ENCODE peak calls at places on chromosomes 12 and 14, in four cellular contexts. One of them, this sample, is unnamed.

GRCh38 chr12:68224613-68225285 is 861 bp downstream of the IL26 start:
- DNase-seq in fibroblast of lung: peak; percentile 57
- DNase-seq in endothelial cell of umbilical vein: peak; percentile 33
- DNase-seq in uterus: no peak
- DNase-seq in this sample: peak; percentile 55

GRCh38 chr12:33439587-33440011 is at the start of gene SYT10:
- DNase-seq in uterus: no peak
- DNase-seq in fibroblast of lung: no peak
- DNase-seq in endothelial cell of umbilical vein: peak; percentile 12
- DNase-seq in this sample: no peak

GRCh38 chr12:52865090-52865944 is 16.5 kb upstream of the KRT78 start:
- DNase-seq in fibroblast of lung: peak; percentile 73
- DNase-seq in uterus: peak; percentile 46
- DNase-seq in endothelial cell of umbilical vein: peak; percentile 75
- DNase-seq in this sample: no peak

GRCh38 chr12:89084751-89085150 is 267.6 kb downstream of the DUSP6 start:
- DNase-seq in endothelial cell of umbilical vein: peak; percentile 56
- DNase-seq in uterus: no peak
- DNase-seq in fibroblast of lung: peak; percentile 88
- DNase-seq in this sample: no peak

GRCh38 chr12:108854453-108855283 is 2.7 kb downstream of the SSH1 start:
- DNase-seq in endothelial cell of umbilical vein: peak; percentile 98
- DNase-seq in fibroblast of lung: peak; percentile 99
- DNase-seq in uterus: peak; percentile 74
- DNase-seq in this sample: peak; percentile 98

GRCh38 chr14:58912799-58913432 is 275.2 kb downstream of the DACT1 start:
- DNase-seq in uterus: no peak
- DNase-seq in endothelial cell of umbilical vein: no peak
- DNase-seq in fibroblast of lung: no peak
- DNase-seq in this sample: no peak

GRCh38 chr14:69766984-69767368 is at the start of gene SRSF5:
- DNase-seq in uterus: peak; percentile 97
- DNase-seq in fibroblast of lung: peak; percentile 98
- DNase-seq in endothelial cell of umbilical vein: peak; percentile 97
- DNase-seq in this sample: peak; percentile 93

GRCh38 chr12:95646781-95647184 is 95.5 kb upstream of the USP44 start:
- DNase-seq in uterus: no peak
- DNase-seq in endothelial cell of umbilical vein: peak; percentile 56
- DNase-seq in fibroblast of lung: no peak
- DNase-seq in this sample: peak; percentile 93

GRCh38 chr14:92464716-92465115 is 48.9 kb upstream of the RIN3 start:
- DNase-seq in fibroblast of lung: no peak
- DNase-seq in uterus: no peak
- DNase-seq in endothelial cell of umbilical vein: no peak
- DNase-seq in this sample: no peak

GRCh38 chr12:21910642-21911041 is 30.6 kb downstream of the ABCC9 start:
- DNase-seq in uterus: no peak
- DNase-seq in endothelial cell of umbilical vein: no peak
- DNase-seq in fibroblast of lung: no peak
- DNase-seq in this sample: no peak

GRCh38 chr12:104748356-104748755 is 209.7 kb downstream of the SLC41A2 start:
- DNase-seq in fibroblast of lung: no peak
- DNase-seq in endothelial cell of umbilical vein: no peak
- DNase-seq in uterus: no peak
- DNase-seq in this sample: no peak

GRCh38 chr14:50319293-50319692 is 7.2 kb downstream of the DMAC2L start:
- DNase-seq in fibroblast of lung: peak; percentile 30
- DNase-seq in endothelial cell of umbilical vein: no peak
- DNase-seq in uterus: no peak
- DNase-seq in this sample: no peak

GRCh38 chr12:87827638-87828264 is 201.4 kb downstream of the C12orf50 start:
- DNase-seq in fibroblast of lung: peak; percentile 59
- DNase-seq in endothelial cell of umbilical vein: peak; percentile 89
- DNase-seq in uterus: no peak
- DNase-seq in this sample: no peak

GRCh38 chr14:104656014-104656714 is 33.3 kb upstream of the INF2 start:
- DNase-seq in fibroblast of lung: no peak
- DNase-seq in endothelial cell of umbilical vein: no peak
- DNase-seq in uterus: no peak
- DNase-seq in this sample: no peak
- TF ChIP-seq CTCF in fibroblast of lung: no peak
- TF ChIP-seq CTCF in endothelial cell of umbilical vein: no peak
- TF ChIP-seq CTCF in uterus: no peak
- TF ChIP-seq CTCF in this sample: no peak

GRCh38 chr12:16492240-16492639 is 113.7 kb downstream of the LMO3 start:
- DNase-seq in uterus: no peak
- DNase-seq in endothelial cell of umbilical vein: no peak
- DNase-seq in fibroblast of lung: no peak
- DNase-seq in this sample: no peak
- TF ChIP-seq CTCF in uterus: no peak
- TF ChIP-seq CTCF in endothelial cell of umbilical vein: no peak
- TF ChIP-seq CTCF in fibroblast of lung: no peak
- TF ChIP-seq CTCF in this sample: no peak

GRCh38 chr14:88562831-88563686 is at the start of gene ZC3H14:
- DNase-seq in endothelial cell of umbilical vein: peak; percentile 93
- DNase-seq in uterus: peak; percentile 73
- DNase-seq in fibroblast of lung: peak; percentile 82
- DNase-seq in this sample: no peak

GRCh38 chr14:88556581-88556980 is 1.8 kb upstream of the PTPN21 start:
- DNase-seq in endothelial cell of umbilical vein: no peak
- DNase-seq in uterus: no peak
- DNase-seq in fibroblast of lung: no peak
- DNase-seq in this sample: no peak

GRCh38 chr14:88563845-88564244 is 1.0 kb downstream of the ZC3H14 start:
- DNase-seq in fibroblast of lung: no peak
- DNase-seq in endothelial cell of umbilical vein: no peak
- DNase-seq in uterus: no peak
- DNase-seq in this sample: no peak

GRCh38 chr14:88562532-88562830 is 356 bp upstream of the ZC3H14 start:
- DNase-seq in uterus: no peak
- DNase-seq in fibroblast of lung: no peak
- DNase-seq in endothelial cell of umbilical vein: no peak
- DNase-seq in this sample: no peak

GRCh38 chr14:88559852-88560251 is 3.0 kb upstream of the ZC3H14 start:
- DNase-seq in uterus: no peak
- DNase-seq in endothelial cell of umbilical vein: no peak
- DNase-seq in fibroblast of lung: peak; percentile 74
- DNase-seq in this sample: peak; percentile 47
- TF ChIP-seq CTCF in uterus: peak; percentile 46
- TF ChIP-seq CTCF in endothelial cell of umbilical vein: no peak
- TF ChIP-seq CTCF in fibroblast of lung: peak; percentile 68
- TF ChIP-seq CTCF in this sample: peak; percentile 61

DNA sequence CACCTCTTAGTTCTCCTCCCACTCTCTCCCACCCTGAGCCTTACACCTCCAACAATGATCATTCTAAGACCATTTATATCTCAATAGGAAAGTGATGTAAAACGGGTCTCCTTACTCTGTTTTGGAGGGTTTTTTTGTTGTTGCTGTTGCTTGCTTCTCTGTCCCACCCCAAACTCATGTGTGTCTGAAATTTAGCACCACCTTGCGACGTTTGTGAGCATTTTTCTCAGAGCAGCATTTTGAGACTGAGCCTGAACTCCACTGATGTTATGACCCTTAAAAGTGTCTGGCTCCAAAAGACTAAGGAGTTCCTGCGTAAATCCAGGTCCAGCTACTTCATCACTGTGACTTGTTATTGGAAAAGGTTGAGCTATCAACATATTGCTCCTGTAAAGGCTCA is 155.0 kb downstream of the DAD1 start:
- DNase-seq in endothelial cell of umbilical vein: no peak
- DNase-seq in fibroblast of lung: no peak
- DNase-seq in uterus: no peak
- DNase-seq in this sample: no peak
- TF ChIP-seq CTCF in endothelial cell of umbilical vein: no peak
- TF ChIP-seq CTCF in fibroblast of lung: no peak
- TF ChIP-seq CTCF in uterus: no peak
- TF ChIP-seq CTCF in this sample: no peak

DNA sequence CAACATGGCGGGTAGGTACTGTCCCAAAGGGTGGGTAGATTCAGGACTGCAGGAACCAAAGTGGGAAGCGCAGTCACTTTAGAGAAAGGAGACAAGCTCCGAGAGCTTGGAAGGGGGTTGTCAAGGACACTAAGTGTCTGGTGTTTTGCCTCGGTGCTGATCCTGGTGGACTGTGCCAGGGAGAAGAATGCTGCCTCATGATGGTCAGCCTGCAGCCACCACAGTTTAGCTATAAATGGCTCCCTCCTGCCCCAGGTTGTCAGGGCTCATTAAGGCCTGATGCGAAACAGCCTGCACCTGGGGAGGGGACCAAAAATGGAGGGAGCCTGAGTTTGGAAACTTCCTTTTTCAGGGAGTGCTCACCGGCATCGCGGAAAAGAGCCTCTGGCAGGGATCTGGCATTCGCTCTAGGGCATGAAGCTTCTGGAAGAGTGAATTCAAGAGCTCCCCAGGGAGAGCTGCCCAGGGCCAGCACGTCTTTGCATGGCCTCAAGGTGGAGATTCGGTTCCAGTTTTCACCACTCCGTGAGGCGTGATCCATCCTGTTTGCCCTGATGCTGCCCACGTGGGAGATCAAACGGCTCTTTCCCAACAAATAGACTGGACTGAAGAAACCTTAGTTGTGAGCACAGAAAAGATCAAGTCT is 164.0 kb downstream of the FOXN3 start:
- DNase-seq in endothelial cell of umbilical vein: no peak
- DNase-seq in fibroblast of lung: peak; percentile 28
- DNase-seq in uterus: no peak
- DNase-seq in this sample: no peak
- TF ChIP-seq CTCF in endothelial cell of umbilical vein: no peak
- TF ChIP-seq CTCF in fibroblast of lung: no peak
- TF ChIP-seq CTCF in uterus: no peak
- TF ChIP-seq CTCF in this sample: no peak

DNA sequence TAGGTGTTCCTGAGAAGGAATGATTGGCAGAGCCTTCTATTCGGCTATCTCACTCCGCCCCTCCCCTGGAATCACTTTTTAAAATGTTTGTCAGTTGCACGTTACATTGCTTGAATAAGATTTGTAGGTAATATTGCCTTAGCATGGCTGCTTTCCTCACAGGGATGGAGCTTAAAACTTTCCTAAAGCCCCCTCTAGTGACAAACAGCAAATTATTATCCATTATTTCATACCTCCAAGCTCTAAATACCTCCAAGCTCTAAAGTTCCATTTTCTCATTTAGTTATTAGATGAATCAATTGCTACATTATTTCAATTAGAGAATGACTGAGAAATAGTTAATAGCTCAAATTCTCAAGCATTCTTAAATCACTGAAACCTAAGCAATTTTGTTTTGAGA is 5.1 kb upstream of the SPATA7 start:
- DNase-seq in uterus: no peak
- DNase-seq in fibroblast of lung: peak; percentile 18
- DNase-seq in endothelial cell of umbilical vein: no peak
- DNase-seq in this sample: no peak
- TF ChIP-seq CTCF in uterus: no peak
- TF ChIP-seq CTCF in fibroblast of lung: peak; percentile 14
- TF ChIP-seq CTCF in endothelial cell of umbilical vein: no peak
- TF ChIP-seq CTCF in this sample: peak; percentile 15